ENCODE peak calls at places on chromosomes 7 and 10, in seven cellular contexts. One of them, this sample, is unnamed. For H3K36me3, the result is how much of the 10 kb centered on the place peaks cover.

GRCh38 chr7:12968836-12969422 is 281.5 kb downstream of the ARL4A start:
- DNase-seq in RWPE2: no peak
- DNase-seq in sigmoid colon: no peak
- DNase-seq in H1: no peak
- DNase-seq in tibial artery: no peak
- DNase-seq in ovary: no peak
- DNase-seq in neural progenitor cell: peak
- DNase-seq in this sample: no peak

GRCh38 chr7:30503273-30504212 is 1.1 kb downstream of the GGCT start:
- DNase-seq in tibial artery: no peak
- DNase-seq in H1: no peak
- DNase-seq in sigmoid colon: no peak
- DNase-seq in neural progenitor cell: no peak
- DNase-seq in ovary: no peak
- DNase-seq in RWPE2: no peak
- DNase-seq in this sample: no peak

GRCh38 chr10:96565774-96566173 is 21.0 kb downstream of the TM9SF3 start:
- DNase-seq in ovary: no peak
- DNase-seq in sigmoid colon: no peak
- DNase-seq in neural progenitor cell: no peak
- DNase-seq in tibial artery: no peak
- DNase-seq in RWPE2: no peak
- DNase-seq in H1: no peak
- DNase-seq in this sample: no peak

GRCh38 chr7:78284945-78285344 is 486.4 kb downstream of the PHTF2 start:
- DNase-seq in neural progenitor cell: no peak
- DNase-seq in H1: no peak
- DNase-seq in tibial artery: no peak
- DNase-seq in sigmoid colon: no peak
- DNase-seq in RWPE2: no peak
- DNase-seq in ovary: no peak
- DNase-seq in this sample: no peak

GRCh38 chr7:33722383-33723096 is 182.8 kb upstream of the BMPER start:
- DNase-seq in tibial artery: no peak
- DNase-seq in ovary: no peak
- DNase-seq in RWPE2: peak
- DNase-seq in H1: no peak
- DNase-seq in neural progenitor cell: peak
- DNase-seq in sigmoid colon: no peak
- DNase-seq in this sample: peak

GRCh38 chr10:124594240-124594639 is 132.6 kb downstream of the LHPP start:
- DNase-seq in neural progenitor cell: no peak
- DNase-seq in tibial artery: no peak
- DNase-seq in sigmoid colon: peak
- DNase-seq in RWPE2: no peak
- DNase-seq in H1: no peak
- DNase-seq in ovary: no peak
- DNase-seq in this sample: no peak

GRCh38 chr10:108166401-108166800 is 1001.9 kb upstream of the SORCS1 start:
- DNase-seq in tibial artery: no peak
- DNase-seq in sigmoid colon: no peak
- DNase-seq in H1: no peak
- DNase-seq in neural progenitor cell: no peak
- DNase-seq in RWPE2: no peak
- DNase-seq in ovary: no peak
- DNase-seq in this sample: no peak

GRCh38 chr7:44633254-44634186 is 27.1 kb downstream of the OGDH start:
- DNase-seq in H1: no peak
- DNase-seq in sigmoid colon: peak
- DNase-seq in neural progenitor cell: no peak
- DNase-seq in RWPE2: no peak
- DNase-seq in tibial artery: peak
- DNase-seq in ovary: peak
- DNase-seq in this sample: peak

GRCh38 chr10:75276029-75276872 is 40.5 kb upstream of the COMTD1 start:
- DNase-seq in H1: peak
- DNase-seq in ovary: no peak
- DNase-seq in tibial artery: no peak
- DNase-seq in RWPE2: no peak
- DNase-seq in neural progenitor cell: no peak
- DNase-seq in sigmoid colon: peak
- DNase-seq in this sample: no peak

GRCh38 chr7:41887446-41887845 is 184.6 kb upstream of the INHBA start:
- DNase-seq in ovary: no peak
- DNase-seq in H1: no peak
- DNase-seq in neural progenitor cell: no peak
- DNase-seq in sigmoid colon: no peak
- DNase-seq in tibial artery: no peak
- DNase-seq in RWPE2: no peak
- DNase-seq in this sample: no peak

GRCh38 chr10:72831696-72832355 is 61.7 kb upstream of the OIT3 start:
- DNase-seq in tibial artery: no peak
- DNase-seq in RWPE2: no peak
- DNase-seq in ovary: no peak
- DNase-seq in H1: no peak
- DNase-seq in sigmoid colon: no peak
- DNase-seq in neural progenitor cell: no peak
- DNase-seq in this sample: no peak

GRCh38 chr7:151954866-151955820 is 1.1 kb upstream of the GALNTL5 start:
- DNase-seq in tibial artery: peak
- DNase-seq in sigmoid colon: peak
- DNase-seq in RWPE2: no peak
- DNase-seq in ovary: no peak
- DNase-seq in H1: peak
- DNase-seq in neural progenitor cell: peak
- DNase-seq in this sample: no peak

GRCh38 chr7:13115157-13115772 is 427.8 kb downstream of the ARL4A start:
- DNase-seq in neural progenitor cell: peak
- DNase-seq in RWPE2: no peak
- DNase-seq in H1: no peak
- DNase-seq in ovary: no peak
- DNase-seq in tibial artery: no peak
- DNase-seq in sigmoid colon: no peak
- DNase-seq in this sample: no peak

GRCh38 chr10:24873281-24873683 is 79.1 kb downstream of the PRTFDC1 start:
- DNase-seq in tibial artery: peak
- DNase-seq in RWPE2: no peak
- DNase-seq in neural progenitor cell: no peak
- DNase-seq in sigmoid colon: no peak
- DNase-seq in H1: no peak
- DNase-seq in ovary: peak
- DNase-seq in this sample: peak

GRCh38 chr7:127809285-127809702 is 157.3 kb downstream of the SND1 start:
- DNase-seq in tibial artery: no peak
- DNase-seq in sigmoid colon: no peak
- DNase-seq in RWPE2: no peak
- DNase-seq in H1: no peak
- DNase-seq in neural progenitor cell: peak
- DNase-seq in ovary: no peak
- DNase-seq in this sample: no peak

GRCh38 chr10:65950075-65950474 is 975.8 kb upstream of the LRRTM3 start:
- DNase-seq in sigmoid colon: no peak
- DNase-seq in H1: no peak
- DNase-seq in neural progenitor cell: no peak
- DNase-seq in ovary: no peak
- DNase-seq in RWPE2: no peak
- DNase-seq in tibial artery: no peak
- DNase-seq in this sample: no peak

GRCh38 chr7:50739744-50740455 is 42.8 kb downstream of the GRB10 start:
- DNase-seq in H1: no peak
- DNase-seq in neural progenitor cell: no peak
- DNase-seq in sigmoid colon: no peak
- DNase-seq in RWPE2: no peak
- DNase-seq in ovary: no peak
- DNase-seq in tibial artery: no peak
- DNase-seq in this sample: no peak

GRCh38 chr7:27131390-27131819 is 848 bp upstream of the HOXA4 start:
- DNase-seq in neural progenitor cell: no peak
- DNase-seq in H1: no peak
- DNase-seq in RWPE2: no peak
- DNase-seq in tibial artery: no peak
- DNase-seq in ovary: no peak
- DNase-seq in sigmoid colon: no peak
- DNase-seq in this sample: no peak

GRCh38 chr7:27128776-27129728 is 1.5 kb downstream of the HOXA4 start:
- DNase-seq in sigmoid colon: no peak
- DNase-seq in ovary: no peak
- DNase-seq in tibial artery: no peak
- DNase-seq in RWPE2: no peak
- DNase-seq in neural progenitor cell: no peak
- DNase-seq in H1: peak
- DNase-seq in this sample: no peak

GRCh38 chr7:27130540-27131389 is at the start of gene HOXA4:
- DNase-seq in neural progenitor cell: peak
- DNase-seq in RWPE2: peak
- DNase-seq in ovary: peak
- DNase-seq in H1: peak
- DNase-seq in tibial artery: peak
- DNase-seq in sigmoid colon: peak
- DNase-seq in this sample: peak

GRCh38 chr7:27128034-27128433 is 2.5 kb downstream of the HOXA4 start:
- DNase-seq in ovary: no peak
- DNase-seq in sigmoid colon: no peak
- DNase-seq in tibial artery: no peak
- DNase-seq in RWPE2: no peak
- DNase-seq in H1: no peak
- DNase-seq in neural progenitor cell: no peak
- DNase-seq in this sample: peak

GRCh38 chr7:27129729-27130539 is 623 bp downstream of the HOXA4 start:
- DNase-seq in tibial artery: no peak
- DNase-seq in sigmoid colon: peak
- DNase-seq in neural progenitor cell: peak
- DNase-seq in ovary: no peak
- DNase-seq in RWPE2: no peak
- DNase-seq in H1: peak
- DNase-seq in this sample: no peak
- H3K4me3 ChIP-seq in tibial artery: peak
- H3K4me3 ChIP-seq in sigmoid colon: peak
- H3K4me3 ChIP-seq in neural progenitor cell: peak
- H3K4me3 ChIP-seq in ovary: peak
- H3K4me3 ChIP-seq in RWPE2: peak
- H3K4me3 ChIP-seq in H1: peak
- H3K4me3 ChIP-seq in this sample: peak

GRCh38 chr10:71816421-71816851 is 34.6 kb downstream of the PSAP start:
- DNase-seq in sigmoid colon: no peak
- DNase-seq in H1: no peak
- DNase-seq in neural progenitor cell: no peak
- DNase-seq in tibial artery: no peak
- DNase-seq in ovary: no peak
- DNase-seq in RWPE2: no peak
- DNase-seq in this sample: no peak
- H3K36me3 ChIP-seq in sigmoid colon: under half
- H3K36me3 ChIP-seq in H1: half or more
- H3K36me3 ChIP-seq in neural progenitor cell: under half
- H3K36me3 ChIP-seq in tibial artery: half or more
- H3K36me3 ChIP-seq in ovary: under half
- H3K36me3 ChIP-seq in RWPE2: half or more
- H3K36me3 ChIP-seq in this sample: half or more

DNA sequence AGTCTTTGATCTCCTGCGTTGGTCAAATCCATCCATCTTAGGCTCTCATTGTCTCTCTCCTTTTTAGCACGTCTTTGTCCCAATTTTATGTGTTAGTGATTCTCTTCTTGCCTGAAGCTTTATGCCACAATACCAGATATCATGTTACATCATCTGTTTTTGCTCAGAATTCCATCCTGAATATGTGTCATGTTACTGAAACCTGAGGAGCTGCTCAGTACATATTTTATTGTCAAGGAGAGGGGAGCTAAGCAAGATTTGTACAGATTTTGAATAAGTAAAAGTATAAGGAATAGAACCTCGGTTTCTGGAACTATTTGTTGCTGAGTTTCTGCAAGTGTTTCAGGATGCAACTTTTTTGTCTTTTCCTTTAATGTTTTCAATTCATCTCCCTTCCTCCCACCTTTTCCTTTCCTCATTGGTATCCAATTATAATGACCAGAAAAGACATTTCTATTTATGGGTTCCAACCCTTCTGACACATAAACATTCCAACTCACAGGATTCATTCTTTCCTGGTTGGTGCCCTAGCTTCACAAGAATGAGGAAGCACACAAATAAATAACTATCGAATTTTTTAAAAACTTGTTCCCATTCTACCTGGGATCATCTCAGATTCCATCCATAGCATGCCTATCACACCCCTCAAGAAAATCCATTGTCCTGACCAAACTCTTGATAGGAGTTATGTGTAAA is 291.8 kb downstream of the CRPPA start:
- DNase-seq in RWPE2: no peak
- DNase-seq in sigmoid colon: no peak
- DNase-seq in neural progenitor cell: no peak
- DNase-seq in tibial artery: no peak
- DNase-seq in ovary: no peak
- DNase-seq in H1: no peak
- DNase-seq in this sample: no peak
- H3K4me3 ChIP-seq in RWPE2: no peak
- H3K4me3 ChIP-seq in sigmoid colon: no peak
- H3K4me3 ChIP-seq in neural progenitor cell: no peak
- H3K4me3 ChIP-seq in tibial artery: no peak
- H3K4me3 ChIP-seq in ovary: no peak
- H3K4me3 ChIP-seq in H1: no peak
- H3K4me3 ChIP-seq in this sample: no peak

GRCh38 chr7:5388905-5389433 is 34.7 kb downstream of the TNRC18 start:
- DNase-seq in neural progenitor cell: no peak
- DNase-seq in sigmoid colon: no peak
- DNase-seq in tibial artery: no peak
- DNase-seq in ovary: no peak
- DNase-seq in RWPE2: no peak
- DNase-seq in H1: peak
- DNase-seq in this sample: no peak

GRCh38 chr7:5388273-5388866 is 35.3 kb downstream of the TNRC18 start:
- DNase-seq in RWPE2: no peak
- DNase-seq in neural progenitor cell: no peak
- DNase-seq in tibial artery: no peak
- DNase-seq in ovary: no peak
- DNase-seq in sigmoid colon: no peak
- DNase-seq in H1: peak
- DNase-seq in this sample: no peak

GRCh38 chr7:5393328-5393727 is 30.3 kb downstream of the TNRC18 start:
- DNase-seq in H1: no peak
- DNase-seq in tibial artery: no peak
- DNase-seq in RWPE2: no peak
- DNase-seq in neural progenitor cell: no peak
- DNase-seq in sigmoid colon: no peak
- DNase-seq in ovary: no peak
- DNase-seq in this sample: no peak

GRCh38 chr7:5393748-5394147 is 29.9 kb downstream of the TNRC18 start:
- DNase-seq in neural progenitor cell: no peak
- DNase-seq in sigmoid colon: no peak
- DNase-seq in ovary: no peak
- DNase-seq in H1: no peak
- DNase-seq in tibial artery: no peak
- DNase-seq in RWPE2: no peak
- DNase-seq in this sample: no peak

DNA sequence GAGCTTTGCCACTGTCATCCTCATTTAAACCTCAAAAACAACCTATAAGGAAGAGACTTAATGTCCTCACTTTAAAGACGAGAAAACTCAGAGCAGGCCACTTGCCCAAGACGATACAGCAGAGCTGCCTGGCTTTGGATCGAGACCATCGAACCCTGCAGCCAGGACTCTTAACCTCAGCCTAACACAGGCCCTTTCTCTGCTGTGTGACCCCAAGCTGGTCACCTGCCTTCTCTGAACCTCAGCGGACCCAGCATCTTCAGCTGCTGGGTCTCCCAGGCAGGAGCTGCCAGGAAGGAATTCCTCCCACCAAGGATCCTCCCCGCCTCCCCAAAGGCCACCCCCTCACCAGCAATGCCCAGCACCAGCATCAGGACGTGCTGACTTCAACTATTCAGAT is 32.7 kb downstream of the TNRC18 start:
- DNase-seq in neural progenitor cell: no peak
- DNase-seq in ovary: no peak
- DNase-seq in sigmoid colon: no peak
- DNase-seq in RWPE2: no peak
- DNase-seq in H1: no peak
- DNase-seq in tibial artery: no peak
- DNase-seq in this sample: no peak
- H3K36me3 ChIP-seq in neural progenitor cell: under half
- H3K36me3 ChIP-seq in ovary: under half
- H3K36me3 ChIP-seq in sigmoid colon: under half
- H3K36me3 ChIP-seq in RWPE2: half or more
- H3K36me3 ChIP-seq in H1: under half
- H3K36me3 ChIP-seq in tibial artery: half or more
- H3K36me3 ChIP-seq in this sample: under half